ENCODE peak calls at places on chromosomes 1 and 21, in four cellular contexts. Q is activated T-cell treated with anti-CD3 and anti-CD28 coated beads for 1 hour, A is HTR-8/SVneo, D is NCI-H524. E is an unnamed sample.

GRCh38 chr1:25867210-25867991 is 8.1 kb downstream of the PAQR7 start:
- DNase-seq in A (no peak), Q (no peak), D (no peak), E (no peak)

GRCh38 chr1:33142483-33143065 is 39.3 kb downstream of the TRIM62 start:
- DNase-seq in A (no peak), D (no peak), Q (no peak), E (no peak)

GRCh38 chr1:19262047-19262446 is 10.4 kb downstream of the MRTO4 start:
- DNase-seq in D (no peak), Q (no peak), A (no peak), E (no peak)

GRCh38 chr1:231200417-231201031 is 38.7 kb downstream of the TRIM67 start:
- DNase-seq in D (no peak), A (no peak), Q (no peak), E (no peak)

GRCh38 chr1:85998105-85998504 is 158.5 kb downstream of the COL24A1 start:
- DNase-seq in Q (no peak), A (no peak), D (no peak), E (no peak)

GRCh38 chr1:95640746-95641145 is 406.7 kb downstream of the RWDD3 start:
- DNase-seq in D (no peak), A (no peak), Q (no peak), E (no peak)

GRCh38 chr1:167927075-167927754 is 9.3 kb upstream of the DCAF6 start:
- DNase-seq in Q (no peak), D (no peak), A (no peak), E (no peak)

GRCh38 chr1:20385630-20386029 is 95.0 kb downstream of the VWA5B1 start:
- DNase-seq in Q (no peak), D (no peak), A (no peak), E (no peak)

GRCh38 chr1:28296401-28297220 is 32.2 kb upstream of the MED18 start:
- DNase-seq in D (peak; percentile 33), Q (no peak), A (peak; percentile 68), E (no peak)

GRCh38 chr1:43835141-43836021 is 98.2 kb upstream of the ARTN start:
- DNase-seq in D (peak; percentile 11), Q (no peak), A (peak; percentile 86), E (no peak)

GRCh38 chr1:209657140-209657879 is 5.1 kb upstream of the LAMB3 start:
- DNase-seq in D (no peak), A (peak; percentile 57), Q (no peak), E (no peak)

GRCh38 chr1:228101994-228102790 is 933 bp downstream of the C1orf35 start:
- DNase-seq in D (peak; percentile 24), A (no peak), Q (peak; percentile 50), E (peak; percentile 34)

GRCh38 chr1:185895208-185895900 is 161.2 kb downstream of the HMCN1 start:
- DNase-seq in D (no peak), A (no peak), Q (no peak), E (no peak)

GRCh38 chr1:226118357-226118756 is 55.8 kb downstream of the H3-3A start:
- DNase-seq in D (no peak), A (no peak), Q (no peak), E (no peak)

GRCh38 chr21:31750843-31751242 is 18.9 kb upstream of the SCAF4 start:
- DNase-seq in D (no peak), Q (no peak), A (no peak), E (no peak)

GRCh38 chr1:111754964-111755320 is 759 bp upstream of the DDX20 start:
- DNase-seq in Q (no peak), D (peak; percentile 65), A (no peak), E (no peak)

GRCh38 chr1:151958959-151959358 is 34.7 kb downstream of the S100A10 start:
- DNase-seq in A (no peak), Q (no peak), D (peak; percentile 65), E (no peak)

GRCh38 chr1:42089246-42089645 is 64.0 kb upstream of the GUCA2B start:
- DNase-seq in D (no peak), A (no peak), Q (no peak), E (no peak)

GRCh38 chr1:197130677-197131304 is 15.7 kb downstream of the ASPM start:
- DNase-seq in A (no peak), Q (no peak), D (no peak), E (no peak)

GRCh38 chr1:241101622-241102021 is 255.4 kb downstream of the RGS7 start:
- DNase-seq in A (no peak), D (no peak), Q (no peak), E (no peak)

GRCh38 chr1:159177273-159177907 is 6.0 kb downstream of the CADM3 start:
- DNase-seq in Q (no peak), D (no peak), A (peak; percentile 48), E (no peak)

GRCh38 chr1:97277891-97278662 is 556.5 kb downstream of the PTBP2 start:
- DNase-seq in D (no peak), Q (no peak), A (no peak), E (no peak)

GRCh38 chr1:68624233-68624632 is 127.4 kb upstream of the DEPDC1 start:
- DNase-seq in A (peak; percentile 2), Q (no peak), D (no peak), E (no peak)

GRCh38 chr1:27476222-27476621 is 13.7 kb downstream of the WASF2 start:
- DNase-seq in Q (no peak), D (no peak), A (no peak), E (no peak)

GRCh38 chr1:82979593-82980230 is 1019.2 kb downstream of the TTLL7 start:
- DNase-seq in A (no peak), D (no peak), Q (no peak), E (no peak)

GRCh38 chr1:17439250-17440073 is at the start of gene RCC2:
- DNase-seq in D (peak; percentile 64), A (peak; percentile 61), Q (peak; percentile 64), E (peak; percentile 61)

GRCh38 chr1:213600879-213601278 is 386.9 kb upstream of the PROX1 start:
- DNase-seq in Q (no peak), D (no peak), A (no peak), E (no peak)

GRCh38 chr1:230982698-230983097 is 3.8 kb downstream of the ARV1 start:
- DNase-seq in A (no peak), D (no peak), Q (no peak), E (no peak)

GRCh38 chr1:115762792-115763191 is 5.7 kb downstream of the CASQ2 start:
- DNase-seq in A (no peak), Q (no peak), D (peak; percentile 13), E (no peak)

GRCh38 chr1:24640288-24640687 is 2.8 kb upstream of the SRRM1 start:
- DNase-seq in Q (no peak), A (no peak), D (no peak), E (no peak)

GRCh38 chr1:41762251-41762650 is 156.5 kb downstream of the HIVEP3 start:
- DNase-seq in Q (no peak), D (no peak), A (no peak), E (no peak)

GRCh38 chr1:201602413-201603265 is 63.7 kb downstream of the NAV1 start:
- DNase-seq in D (no peak), A (peak; percentile 86), Q (no peak), E (no peak)

GRCh38 chr1:101438359-101438758 is 201.5 kb downstream of the S1PR1 start:
- DNase-seq in Q (no peak), D (no peak), A (no peak), E (no peak)

GRCh38 chr1:61241411-61241838 is 159.1 kb downstream of the NFIA start:
- DNase-seq in A (no peak), D (no peak), Q (no peak), E (no peak)